ENCODE peak calls at places on chromosomes 2 and 18, in six cellular contexts. A is transverse colon, L is Peyer's patch, X is A549, E is vagina, N is GM12891. Y is an unnamed sample.

GRCh38 chr2:9790702-9791225 is 52.5 kb upstream of the TAF1B start:
- DNase-seq in A (no peak), L (no peak), X (no peak), E (no peak), N (no peak), Y (no peak)

GRCh38 chr18:68797901-68798300 is at the start of gene CCDC102B:
- DNase-seq in A (no peak), L (no peak), X (no peak), E (no peak), N (no peak), Y (no peak)

GRCh38 chr2:168773719-168774521 is 28.5 kb upstream of the NOSTRIN start:
- DNase-seq in A (peak; percentile 66), L (peak; percentile 82), X (peak; percentile 64), E (no peak), N (peak; percentile 17), Y (peak; percentile 90)

GRCh38 chr18:6219116-6219717 is 195.5 kb downstream of the L3MBTL4 start:
- DNase-seq in A (no peak), L (no peak), X (peak; percentile 32), E (no peak), N (peak; percentile 21), Y (peak; percentile 21)

GRCh38 chr2:239249781-239250180 is 151.0 kb downstream of the HDAC4 start:
- DNase-seq in A (peak; percentile 70), L (peak; percentile 76), X (no peak), E (no peak), N (no peak), Y (no peak)

GRCh38 chr18:3061581-3062416 is 48.9 kb upstream of the LPIN2 start:
- DNase-seq in A (no peak), L (no peak), X (no peak), E (no peak), N (no peak), Y (no peak)

GRCh38 chr2:165558832-165559231 is 89.3 kb downstream of the CSRNP3 start:
- DNase-seq in A (no peak), L (no peak), X (no peak), E (no peak), N (no peak), Y (no peak)

GRCh38 chr18:9521770-9522169 is 46.5 kb downstream of the RALBP1 start:
- DNase-seq in A (peak; percentile 39), L (peak; percentile 58), X (no peak), E (no peak), N (no peak), Y (no peak)

GRCh38 chr2:238684362-238685326 is 163.2 kb upstream of the TWIST2 start:
- DNase-seq in A (no peak), L (no peak), X (peak; percentile 99), E (no peak), N (no peak), Y (no peak)

GRCh38 chr2:64220285-64220684 is 76.1 kb upstream of the PELI1 start:
- DNase-seq in A (no peak), L (no peak), X (no peak), E (no peak), N (no peak), Y (no peak)

GRCh38 chr18:35095983-35096676 is 54.9 kb downstream of the MAPRE2 start:
- DNase-seq in A (no peak), L (no peak), X (no peak), E (no peak), N (no peak), Y (peak; percentile 34)

GRCh38 chr2:106097370-106098000 is 96.6 kb downstream of the UXS1 start:
- DNase-seq in A (no peak), L (no peak), X (no peak), E (no peak), N (no peak), Y (no peak)

GRCh38 chr2:47404356-47404755 is 1.4 kb downstream of the MSH2 start:
- DNase-seq in A (peak; percentile 14), L (no peak), X (no peak), E (no peak), N (no peak), Y (peak; percentile 41)

GRCh38 chr2:119083416-119083815 is 75.1 kb downstream of the C1QL2 start:
- DNase-seq in A (no peak), L (no peak), X (no peak), E (no peak), N (no peak), Y (no peak)
- TF ChIP-seq POLR2A in A (no peak), L (no peak), X (no peak), E (no peak), N (no peak), Y (no peak)

GRCh38 chr2:183078467-183079334 is at the start of gene DUSP19:
- DNase-seq in A (peak; percentile 96), L (peak; percentile 97), X (peak; percentile 91), E (no peak), N (peak; percentile 28), Y (peak; percentile 94)
- TF ChIP-seq POLR2A in A (peak; percentile 56), L (peak; percentile 42), X (peak; percentile 90), E (no peak), N (peak; percentile 63), Y (peak; percentile 86)

GRCh38 chr2:127014224-127014623 is 92.7 kb downstream of the BIN1 start:
- DNase-seq in A (no peak), L (no peak), X (no peak), E (no peak), N (no peak), Y (no peak)

GRCh38 chr2:127014630-127015029 is 92.3 kb downstream of the BIN1 start:
- DNase-seq in A (no peak), L (no peak), X (peak; percentile 46), E (no peak), N (no peak), Y (no peak)

GRCh38 chr2:127016329-127016728 is 90.6 kb downstream of the BIN1 start:
- DNase-seq in A (no peak), L (no peak), X (no peak), E (no peak), N (no peak), Y (no peak)

GRCh38 chr2:127017548-127017947 is 89.4 kb downstream of the BIN1 start:
- DNase-seq in A (no peak), L (no peak), X (no peak), E (no peak), N (no peak), Y (no peak)

DNA sequence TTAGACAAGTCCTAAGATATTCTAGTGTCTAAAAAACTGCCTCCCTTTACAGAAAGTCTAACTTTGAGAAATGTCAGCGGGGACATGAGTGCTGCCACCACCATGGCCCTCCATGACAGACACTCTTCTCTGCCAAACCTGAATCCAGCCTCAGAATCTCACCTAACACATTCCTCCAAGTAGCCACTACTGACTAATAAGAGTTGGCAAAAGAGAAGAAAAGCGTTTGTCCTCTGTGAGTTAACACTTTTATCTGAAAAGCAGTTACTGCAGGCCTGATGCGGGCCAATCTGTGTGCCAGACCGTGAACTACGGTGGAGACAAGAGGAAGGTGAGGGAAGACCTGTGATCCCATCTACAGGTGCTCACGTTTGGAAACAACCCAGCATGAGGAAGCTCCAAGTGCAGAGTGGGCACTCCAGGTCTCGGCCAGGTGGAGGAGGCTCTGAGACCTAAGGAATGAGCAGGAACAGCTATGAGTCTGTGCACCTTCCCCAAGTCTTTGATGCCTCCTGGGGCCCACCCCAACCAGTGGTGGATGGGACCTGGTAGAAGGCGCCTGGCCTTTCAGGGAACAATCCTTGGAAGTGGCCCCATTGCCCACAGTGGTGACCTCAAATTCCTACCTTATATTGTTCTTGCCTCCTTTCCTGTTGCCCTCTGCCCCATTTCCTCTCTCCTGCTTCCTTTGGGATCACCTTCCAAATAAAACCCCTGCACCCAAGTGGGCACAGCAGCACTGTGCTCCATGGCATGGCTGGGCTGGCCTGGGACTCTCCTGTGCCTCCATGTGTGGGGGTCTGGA is 91.6 kb downstream of the BIN1 start:
- DNase-seq in A (no peak), L (no peak), X (no peak), E (no peak), N (no peak), Y (no peak)
- TF ChIP-seq POLR2A in A (no peak), L (no peak), X (no peak), E (no peak), N (no peak), Y (no peak)

GRCh38 chr2:54969940-54970338 is 80.3 kb downstream of the RTN4 start:
- DNase-seq in A (no peak), L (no peak), X (no peak), E (no peak), N (no peak), Y (no peak)
- TF ChIP-seq POLR2A in A (no peak), L (no peak), X (no peak), E (no peak), N (no peak), Y (no peak)

GRCh38 chr2:24083567-24084385 is 858 bp downstream of the TP53I3 start:
- DNase-seq in A (peak; percentile 94), L (peak; percentile 95), X (peak; percentile 98), E (no peak), N (peak; percentile 80), Y (peak; percentile 93)
- TF ChIP-seq POLR2A in A (peak; percentile 67), L (peak; percentile 48), X (peak; percentile 77), E (no peak), N (peak; percentile 61), Y (peak; percentile 71)

GRCh38 chr2:218367415-218368149 is 10.9 kb downstream of the CATIP start:
- DNase-seq in A (peak; percentile 92), L (peak; percentile 95), X (peak; percentile 81), E (no peak), N (peak; percentile 90), Y (peak; percentile 80)
- TF ChIP-seq POLR2A in A (peak; percentile 96), L (peak; percentile 87), X (peak; percentile 95), E (no peak), N (peak; percentile 64), Y (peak; percentile 88)

GRCh38 chr2:190534310-190535118 is at the start of gene NEMP2:
- DNase-seq in A (peak; percentile 84), L (peak; percentile 92), X (peak; percentile 86), E (no peak), N (peak; percentile 69), Y (peak; percentile 92)
- TF ChIP-seq POLR2A in A (peak; percentile 76), L (peak; percentile 78), X (peak; percentile 67), E (no peak), N (peak; percentile 72), Y (peak; percentile 91)

DNA sequence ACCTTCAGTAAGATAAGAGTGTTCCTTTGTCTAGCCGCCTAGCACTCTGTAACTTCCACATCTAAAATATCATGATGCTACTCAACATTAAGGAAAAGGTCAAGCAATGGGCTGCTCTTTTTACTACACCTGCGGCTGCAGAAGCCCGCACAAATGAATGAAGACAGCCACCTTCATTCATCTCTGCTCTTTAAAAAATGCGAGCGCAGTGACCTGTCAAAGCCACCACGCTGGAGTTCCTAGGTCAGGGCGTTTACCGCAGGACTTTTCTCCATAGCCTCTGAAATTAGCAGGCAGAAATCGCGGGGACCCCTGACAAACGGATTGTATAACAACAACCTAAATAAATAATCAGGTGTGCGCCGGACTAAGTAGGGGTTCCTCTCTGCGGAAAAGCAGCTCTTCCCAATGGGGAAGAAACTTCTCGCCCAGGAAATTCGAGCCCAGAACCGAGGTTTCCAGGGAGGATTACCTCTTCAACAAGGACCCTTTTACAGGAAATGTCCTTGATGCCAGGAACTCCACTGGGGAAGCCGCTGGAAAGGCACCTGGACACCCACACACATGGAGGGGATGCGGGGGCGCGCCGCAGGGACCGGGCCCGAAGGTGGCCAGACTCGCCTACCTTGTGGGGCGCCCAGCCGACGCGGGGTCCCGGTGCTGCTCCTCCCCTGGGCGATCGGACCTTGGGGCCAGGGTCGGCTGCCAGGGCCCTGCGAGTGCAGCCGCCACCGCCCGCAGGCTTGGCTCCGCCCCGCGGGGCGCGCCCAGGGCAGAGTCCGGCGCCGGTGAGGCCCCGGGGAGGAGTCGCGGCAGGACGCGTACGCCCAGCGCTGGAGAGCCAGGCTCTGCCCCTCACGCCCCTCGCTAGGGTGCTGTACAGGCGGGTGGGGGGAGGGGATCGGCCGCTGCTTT is at the start of gene CCDC68:
- DNase-seq in A (peak; percentile 88), L (peak; percentile 84), X (peak; percentile 48), E (no peak), N (peak; percentile 13), Y (peak; percentile 85)
- TF ChIP-seq POLR2A in A (peak; percentile 83), L (peak; percentile 88), X (no peak), E (no peak), N (no peak), Y (peak; percentile 21)

GRCh38 chr2:241508510-241509407 is at the start of gene STK25:
- DNase-seq in A (peak; percentile 98), L (peak; percentile 99), X (peak; percentile 99), E (peak; percentile 97), N (peak; percentile 100), Y (peak; percentile 97)
- TF ChIP-seq POLR2A in A (peak; percentile 65), L (peak; percentile 38), X (peak; percentile 66), E (no peak), N (peak; percentile 49), Y (peak; percentile 67)